ENCODE peak calls at places on chromosomes 4 and X, in seven cellular contexts. K, L, D, P, S, M and G are unnamed samples.

GRCh38 chrX:151792505-151792904 is 58.0 kb downstream of the CNGA2 start:
- DNase-seq in K (no peak), L (no peak), D (no peak), P (no peak), S (no peak), M (no peak), G (no peak)

GRCh38 chr4:123939621-123940020 is 543.0 kb downstream of the SPRY1 start:
- DNase-seq in K (peak; percentile 88), L (peak; percentile 80), D (no peak), P (no peak), S (no peak), M (no peak), G (peak; percentile 56)

GRCh38 chrX:63784902-63785692 is at the start of gene ARHGEF9:
- DNase-seq in K (no peak), L (no peak), D (no peak), P (peak; percentile 60), S (no peak), M (peak; percentile 78), G (no peak)

GRCh38 chr4:124067031-124067430 is 645.5 kb downstream of the ANKRD50 start:
- DNase-seq in K (peak; percentile 41), L (peak; percentile 14), D (no peak), P (no peak), S (no peak), M (no peak), G (no peak)

GRCh38 chrX:149074429-149074828 is 430.7 kb downstream of the IDS start:
- DNase-seq in K (no peak), L (no peak), D (no peak), P (no peak), S (peak; percentile 0), M (no peak), G (no peak)

GRCh38 chrX:74246524-74246923 is 57.5 kb upstream of the ZCCHC13 start:
- DNase-seq in K (peak; percentile 42), L (peak; percentile 34), D (no peak), P (no peak), S (no peak), M (no peak), G (peak; percentile 44)

GRCh38 chr4:20698820-20699219 is 1.4 kb upstream of the PACRGL start:
- DNase-seq in K (no peak), L (no peak), D (no peak), P (no peak), S (no peak), M (no peak), G (no peak)

GRCh38 chrX:15853586-15854079 is 980 bp downstream of the AP1S2 start:
- DNase-seq in K (no peak), L (peak; percentile 7), D (no peak), P (no peak), S (peak; percentile 10), M (no peak), G (no peak)

GRCh38 chr4:142128529-142128928 is 492.1 kb downstream of the IL15 start:
- DNase-seq in K (peak; percentile 39), L (no peak), D (no peak), P (no peak), S (no peak), M (no peak), G (no peak)

GRCh38 chr4:59553063-59553738 is 1646.9 kb upstream of the ADGRL3 start:
- DNase-seq in K (no peak), L (peak; percentile 7), D (no peak), P (no peak), S (peak; percentile 38), M (no peak), G (peak; percentile 68)

GRCh38 chr4:147313114-147313513 is 167.8 kb upstream of the EDNRA start:
- DNase-seq in K (no peak), L (no peak), D (no peak), P (no peak), S (no peak), M (no peak), G (no peak)
- H3K27ac ChIP-seq in K (peak overlapping the region; percentile 40), L (no peak overlapping the region), D (no peak overlapping the region), P (no peak overlapping the region), S (no peak overlapping the region), M (no peak overlapping the region), G (no peak overlapping the region)

GRCh38 chrX:107673401-107673800 is 45.1 kb downstream of the PRPS1 start:
- DNase-seq in K (no peak), L (no peak), D (no peak), P (no peak), S (no peak), M (no peak), G (no peak)
- H3K4me1 ChIP-seq in K (peaks cover 1% of the 10 kb centered on the region), L (peaks cover 30% of the 10 kb centered on the region), D (peaks cover 43% of the 10 kb centered on the region), P (no peaks in the 10 kb centered on the region), S (peaks cover 49% of the 10 kb centered on the region), M (no peaks in the 10 kb centered on the region), G (peaks cover 49% of the 10 kb centered on the region)

DNA sequence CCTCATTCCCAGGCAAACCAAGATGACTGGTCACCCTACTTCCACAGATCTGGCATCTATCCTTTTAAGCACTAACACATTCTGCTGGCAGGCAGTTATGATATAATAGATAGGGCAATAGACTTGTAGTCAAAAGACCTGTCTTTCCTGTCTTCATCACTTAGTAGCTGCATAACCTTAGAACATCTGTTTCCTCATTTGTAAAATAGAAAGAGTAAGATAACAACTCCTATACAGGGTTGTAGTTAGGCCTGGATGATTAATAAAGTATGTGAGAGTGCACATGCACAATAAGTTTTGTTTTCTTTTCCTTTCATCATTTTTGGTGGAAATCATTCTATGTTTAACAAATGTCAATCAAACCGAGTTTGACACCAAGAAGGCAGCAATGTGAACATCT is 72.1 kb downstream of the GPR82 start:
- DNase-seq in K (no peak), L (no peak), D (no peak), P (no peak), S (no peak), M (no peak), G (no peak)
- H3K27ac ChIP-seq in K (no peak overlapping the region), L (no peak overlapping the region), D (no peak overlapping the region), P (no peak overlapping the region), S (no peak overlapping the region), M (no peak overlapping the region), G (no peak overlapping the region)

DNA sequence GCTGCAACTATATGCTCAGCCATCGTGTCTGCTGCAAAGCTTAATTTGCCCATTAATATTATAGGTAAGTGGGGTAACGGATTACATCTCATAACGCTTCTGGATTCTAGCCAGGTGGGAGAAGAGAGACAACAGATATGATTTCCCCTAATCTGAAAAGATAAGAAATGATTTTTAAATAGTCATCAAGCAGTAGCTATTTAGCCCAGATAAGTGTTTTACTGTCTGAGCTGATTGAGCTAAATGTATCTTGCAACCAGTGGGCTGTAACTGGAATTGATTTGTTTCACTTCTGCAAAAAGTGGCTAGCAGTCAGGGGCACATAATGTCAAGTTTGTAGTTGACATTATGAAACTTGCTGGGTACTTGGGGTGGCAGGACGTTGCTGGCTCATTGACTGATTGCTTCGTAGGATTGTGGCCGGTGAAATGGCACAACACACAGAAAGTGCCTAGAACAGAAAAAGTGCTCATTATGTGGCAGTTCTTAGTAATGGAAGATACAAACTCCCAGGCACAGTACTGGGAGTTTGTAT is 18.5 kb downstream of the LAP3 start:
- DNase-seq in K (no peak), L (no peak), D (no peak), P (no peak), S (peak; percentile 84), M (no peak), G (no peak)
- H3K4me1 ChIP-seq in K (no peaks in the 10 kb centered on the region), L (no peaks in the 10 kb centered on the region), D (no peaks in the 10 kb centered on the region), P (no peaks in the 10 kb centered on the region), S (peaks cover 51% of the 10 kb centered on the region), M (no peaks in the 10 kb centered on the region), G (no peaks in the 10 kb centered on the region)

GRCh38 chr4:3868146-3868840 is 102.1 kb downstream of the ADRA2C start:
- DNase-seq in K (peak; percentile 20), L (no peak), D (peak; percentile 39), P (no peak), S (no peak), M (peak; percentile 55), G (no peak)
- H3K27ac ChIP-seq in K (no peak overlapping the region), L (no peak overlapping the region), D (no peak overlapping the region), P (no peak overlapping the region), S (no peak overlapping the region), M (no peak overlapping the region), G (no peak overlapping the region)